ENCODE peak calls at places on chromosomes 3 and 15, in five cellular contexts. One of them, this sample, is unnamed.

GRCh38 chr3:182567666-182568065 is 225.6 kb upstream of the ATP11B start:
- DNase-seq in NCI-H1930: no peak
- DNase-seq in amygdala: peak; percentile 63
- DNase-seq in dermis microvascular lymphatic vessel endothelial cell: no peak
- DNase-seq in GM13977: no peak
- DNase-seq in this sample: no peak

GRCh38 chr15:33395376-33395775 is 84.6 kb downstream of the RYR3 start:
- DNase-seq in amygdala: no peak
- DNase-seq in NCI-H1930: no peak
- DNase-seq in GM13977: no peak
- DNase-seq in dermis microvascular lymphatic vessel endothelial cell: no peak
- DNase-seq in this sample: no peak

GRCh38 chr3:9810846-9811245 is 784 bp downstream of the TTLL3 start:
- DNase-seq in dermis microvascular lymphatic vessel endothelial cell: no peak
- DNase-seq in NCI-H1930: no peak
- DNase-seq in GM13977: no peak
- DNase-seq in amygdala: no peak
- DNase-seq in this sample: no peak

GRCh38 chr3:64815195-64815627 is 127.4 kb upstream of the ADAMTS9 start:
- DNase-seq in GM13977: no peak
- DNase-seq in amygdala: no peak
- DNase-seq in dermis microvascular lymphatic vessel endothelial cell: peak; percentile 30
- DNase-seq in NCI-H1930: no peak
- DNase-seq in this sample: no peak

GRCh38 chr15:78437107-78437761 is 782 bp upstream of the IREB2 start:
- DNase-seq in dermis microvascular lymphatic vessel endothelial cell: no peak
- DNase-seq in GM13977: peak; percentile 56
- DNase-seq in amygdala: no peak
- DNase-seq in NCI-H1930: no peak
- DNase-seq in this sample: no peak

GRCh38 chr3:183808355-183808754 is 17.0 kb downstream of the MAP6D1 start:
- DNase-seq in amygdala: no peak
- DNase-seq in NCI-H1930: no peak
- DNase-seq in dermis microvascular lymphatic vessel endothelial cell: no peak
- DNase-seq in GM13977: no peak
- DNase-seq in this sample: no peak

GRCh38 chr15:73818308-73818985 is 54.9 kb upstream of the TBC1D21 start:
- DNase-seq in dermis microvascular lymphatic vessel endothelial cell: no peak
- DNase-seq in amygdala: no peak
- DNase-seq in NCI-H1930: no peak
- DNase-seq in GM13977: no peak
- DNase-seq in this sample: no peak

GRCh38 chr3:152254031-152254430 is 14.7 kb upstream of the MBNL1 start:
- DNase-seq in dermis microvascular lymphatic vessel endothelial cell: no peak
- DNase-seq in GM13977: no peak
- DNase-seq in amygdala: no peak
- DNase-seq in NCI-H1930: no peak
- DNase-seq in this sample: no peak

This sample was measured in endothelial cell of umbilical vein.